ENCODE peak calls at places on chromosomes 1 and 21, in eight cellular contexts. T, X, S, D, Z, O, C and R are unnamed samples.

GRCh38 chr1:22117851-22118250 is 25.0 kb downstream of the WNT4 start:
- DNase-seq in T (peak), X (peak), S (no peak), D (no peak), Z (no peak), O (no peak), C (no peak), R (no peak)

GRCh38 chr1:229024528-229025119 is 246.3 kb upstream of the RAB4A start:
- DNase-seq in T (no peak), X (no peak), S (no peak), D (no peak), Z (no peak), O (no peak), C (no peak), R (peak)

GRCh38 chr1:9061252-9061948 is 8.0 kb downstream of the SLC2A5 start:
- DNase-seq in T (no peak), X (no peak), S (no peak), D (no peak), Z (no peak), O (no peak), C (no peak), R (no peak)

GRCh38 chr21:44708213-44708865 is 3.0 kb downstream of the TSPEAR start:
- DNase-seq in T (no peak), X (peak), S (no peak), D (no peak), Z (no peak), O (no peak), C (peak), R (no peak)

GRCh38 chr1:220680085-220680687 is 10.0 kb upstream of the C1orf115 start:
- DNase-seq in T (no peak), X (no peak), S (no peak), D (peak), Z (peak), O (no peak), C (no peak), R (no peak)

GRCh38 chr21:41491412-41491811 is 16.5 kb downstream of the TMPRSS2 start:
- DNase-seq in T (no peak), X (no peak), S (no peak), D (no peak), Z (no peak), O (no peak), C (no peak), R (no peak)

GRCh38 chr1:9455487-9456237 is 83.6 kb upstream of the SLC25A33 start:
- DNase-seq in T (peak), X (peak), S (peak), D (peak), Z (peak), O (no peak), C (peak), R (no peak)

GRCh38 chr21:42219606-42220137 is 732 bp downstream of the ABCG1 start:
- DNase-seq in T (peak), X (no peak), S (no peak), D (peak), Z (peak), O (no peak), C (no peak), R (no peak)

GRCh38 chr1:66333463-66334232 is 200.3 kb upstream of the SGIP1 start:
- DNase-seq in T (no peak), X (no peak), S (no peak), D (no peak), Z (no peak), O (no peak), C (no peak), R (no peak)

GRCh38 chr1:6619045-6619444 is 5.5 kb downstream of the PHF13 start:
- DNase-seq in T (no peak), X (no peak), S (no peak), D (no peak), Z (no peak), O (no peak), C (no peak), R (no peak)

GRCh38 chr1:248890549-248891498 is 15.2 kb upstream of the PGBD2 start:
- DNase-seq in T (no peak), X (no peak), S (no peak), D (no peak), Z (no peak), O (no peak), C (no peak), R (no peak)

GRCh38 chr1:32644426-32644825 is 5.9 kb downstream of the ZBTB8OS start:
- DNase-seq in T (no peak), X (no peak), S (no peak), D (no peak), Z (no peak), O (no peak), C (no peak), R (no peak)

GRCh38 chr1:45752441-45753052 is 2.1 kb upstream of the IPP start:
- DNase-seq in T (no peak), X (no peak), S (no peak), D (no peak), Z (no peak), O (no peak), C (no peak), R (no peak)

GRCh38 chr1:205062319-205062718 is 19.3 kb downstream of the CNTN2 start:
- DNase-seq in T (no peak), X (no peak), S (no peak), D (no peak), Z (no peak), O (no peak), C (no peak), R (no peak)

GRCh38 chr21:23725576-23725975 is 1881.7 kb downstream of the MRPL39 start:
- DNase-seq in T (no peak), X (no peak), S (no peak), D (peak), Z (no peak), O (no peak), C (no peak), R (no peak)

GRCh38 chr1:12708396-12708795 is 7.5 kb upstream of the AADACL3 start:
- DNase-seq in T (no peak), X (no peak), S (no peak), D (no peak), Z (no peak), O (no peak), C (no peak), R (no peak)

GRCh38 chr1:4468804-4469514 is 185.4 kb upstream of the AJAP1 start:
- DNase-seq in T (no peak), X (no peak), S (no peak), D (no peak), Z (no peak), O (no peak), C (no peak), R (no peak)

GRCh38 chr1:24191860-24192259 is 4.8 kb upstream of the IFNLR1 start:
- DNase-seq in T (peak), X (no peak), S (no peak), D (no peak), Z (no peak), O (no peak), C (no peak), R (no peak)

GRCh38 chr1:81834921-81835698 is 34.4 kb downstream of the ADGRL2 start:
- DNase-seq in T (no peak), X (no peak), S (no peak), D (no peak), Z (no peak), O (no peak), C (no peak), R (no peak)

GRCh38 chr1:179776831-179777230 is 33.7 kb downstream of the FAM163A start:
- DNase-seq in T (no peak), X (no peak), S (no peak), D (no peak), Z (no peak), O (no peak), C (no peak), R (no peak)

GRCh38 chr1:22728751-22729399 is 18.2 kb downstream of the EPHB2 start:
- DNase-seq in T (no peak), X (no peak), S (no peak), D (no peak), Z (no peak), O (no peak), C (no peak), R (no peak)

GRCh38 chr1:80066060-80066459 is 1059.5 kb upstream of the ADGRL4 start:
- DNase-seq in T (no peak), X (no peak), S (no peak), D (no peak), Z (no peak), O (no peak), C (no peak), R (no peak)

GRCh38 chr1:159752135-159752580 is 28.6 kb upstream of the DUSP23 start:
- DNase-seq in T (peak), X (peak), S (no peak), D (no peak), Z (no peak), O (no peak), C (no peak), R (peak)

GRCh38 chr1:211675230-211676105 is at the start of gene NEK2:
- DNase-seq in T (peak), X (peak), S (peak), D (peak), Z (peak), O (no peak), C (peak), R (peak)

GRCh38 chr1:115192200-115192767 is 103.0 kb upstream of the TSPAN2 start:
- DNase-seq in T (no peak), X (no peak), S (no peak), D (no peak), Z (no peak), O (no peak), C (no peak), R (no peak)

GRCh38 chr1:151635479-151636072 is 23.7 kb downstream of the SNX27 start:
- DNase-seq in T (no peak), X (no peak), S (no peak), D (no peak), Z (no peak), O (no peak), C (no peak), R (no peak)

GRCh38 chr21:41965447-41966340 is 11.9 kb upstream of the C2CD2 start:
- DNase-seq in T (no peak), X (no peak), S (no peak), D (no peak), Z (no peak), O (no peak), C (peak), R (no peak)

GRCh38 chr1:190320952-190321351 is 156.7 kb downstream of the BRINP3 start:
- DNase-seq in T (no peak), X (no peak), S (no peak), D (peak), Z (no peak), O (no peak), C (no peak), R (no peak)

GRCh38 chr1:75614455-75615379 is 3.8 kb upstream of the SLC44A5 start:
- DNase-seq in T (peak), X (peak), S (no peak), D (peak), Z (peak), O (no peak), C (peak), R (peak)